ENCODE peak calls at places on chromosomes 13 and 19, in four cellular contexts. F is stimulated activated CD4-positive, alpha-beta T cell treated with anti-CD3 and anti-CD28 coated beads, Interleukin-15, amount 100 ng/mL, for 1 hour; R is neuronal stem cell; O is AG08396. B is an unnamed sample.
A peak's percentile ranks its signal among the peaks of the same experiment; 100 is the strongest.

GRCh38 chr13:23160241-23161175 is 20.3 kb upstream of the SGCG start:
- DNase-seq in F (no peak), R (peak; percentile 29), O (peak; percentile 31), B (peak; percentile 64)

GRCh38 chr19:5048727-5049553 is 80.0 kb downstream of the KDM4B start:
- DNase-seq in F (no peak), R (no peak), O (peak; percentile 84), B (no peak)

GRCh38 chr19:5951338-5951861 is 26.5 kb downstream of the RANBP3 start:
- DNase-seq in F (no peak), R (no peak), O (no peak), B (no peak)

GRCh38 chr19:15595069-15595468 is 19.9 kb upstream of the CYP4F8 start:
- DNase-seq in F (no peak), R (no peak), O (no peak), B (no peak)

GRCh38 chr19:48249502-48250014 is 6.2 kb downstream of the CARD8 start:
- DNase-seq in F (peak; percentile 36), R (no peak), O (no peak), B (no peak)

GRCh38 chr13:74839656-74840055 is 642.3 kb downstream of the TBC1D4 start:
- DNase-seq in F (no peak), R (no peak), O (no peak), B (no peak)

GRCh38 chr13:59449750-59450149 is 714.0 kb downstream of the DIAPH3 start:
- DNase-seq in F (no peak), R (no peak), O (no peak), B (no peak)

GRCh38 chr19:57363734-57364181 is 407 bp downstream of the TRAPPC2B start:
- DNase-seq in F (no peak), R (no peak), O (peak; percentile 22), B (no peak)

GRCh38 chr13:50075619-50076097 is 60.4 kb downstream of the KCNRG start:
- DNase-seq in F (no peak), R (no peak), O (no peak), B (no peak)

GRCh38 chr13:109872864-109873263 is 86.5 kb upstream of the IRS2 start:
- DNase-seq in F (no peak), R (no peak), O (no peak), B (no peak)

GRCh38 chr13:46339035-46339666 is 47.9 kb downstream of the RUBCNL start:
- DNase-seq in F (no peak), R (no peak), O (no peak), B (no peak)

GRCh38 chr13:109744512-109745051 is 41.8 kb downstream of the IRS2 start:
- DNase-seq in F (no peak), R (no peak), O (peak; percentile 59), B (no peak)

GRCh38 chr19:9878511-9879196 is 43.5 kb downstream of the PIN1 start:
- DNase-seq in F (no peak), R (no peak), O (no peak), B (no peak)

GRCh38 chr19:30085394-30085793 is 143.4 kb downstream of the URI1 start:
- DNase-seq in F (no peak), R (no peak), O (no peak), B (no peak)

GRCh38 chr13:80235131-80235530 is 105.8 kb downstream of the SPRY2 start:
- DNase-seq in F (no peak), R (no peak), O (no peak), B (peak; percentile 12)

GRCh38 chr19:15893498-15893897 is 4.4 kb downstream of the CYP4F2 start:
- DNase-seq in F (no peak), R (no peak), O (no peak), B (no peak)

GRCh38 chr13:89903115-89903514 is 1444.4 kb upstream of the MIR17HG start:
- DNase-seq in F (no peak), R (no peak), O (no peak), B (no peak)

GRCh38 chr19:39196860-39197562 is at the start of gene NCCRP1:
- DNase-seq in F (no peak), R (peak; percentile 62), O (no peak), B (peak; percentile 69)

GRCh38 chr13:45086484-45086883 is 33.8 kb upstream of the GTF2F2 start:
- DNase-seq in F (no peak), R (no peak), O (no peak), B (no peak)

GRCh38 chr13:50801087-50801931 is 42.2 kb downstream of the DLEU7 start:
- DNase-seq in F (peak; percentile 13), R (peak; percentile 76), O (peak; percentile 67), B (peak; percentile 68)

GRCh38 chr19:3983936-3984583 is 1.2 kb downstream of the EEF2 start:
- DNase-seq in F (no peak), R (no peak), O (peak; percentile 54), B (peak; percentile 10)

GRCh38 chr13:111281751-111282311 is 38.6 kb upstream of the TEX29 start:
- DNase-seq in F (no peak), R (no peak), O (peak; percentile 56), B (no peak)

GRCh38 chr19:49337267-49338022 is 2.2 kb downstream of the CD37 start:
- DNase-seq in F (no peak), R (no peak), O (no peak), B (no peak)

GRCh38 chr19:28971011-28971410 is 241.9 kb downstream of the UQCRFS1 start:
- DNase-seq in F (no peak), R (no peak), O (peak; percentile 25), B (no peak)

GRCh38 chr13:34107814-34108213 is 289.9 kb downstream of the RFC3 start:
- DNase-seq in F (no peak), R (no peak), O (no peak), B (no peak)

GRCh38 chr13:38514575-38514974 is 164.9 kb downstream of the UFM1 start:
- DNase-seq in F (no peak), R (no peak), O (no peak), B (no peak)

GRCh38 chr19:15631817-15632216 is 8.9 kb upstream of the CYP4F3 start:
- DNase-seq in F (no peak), R (no peak), O (peak; percentile 22), B (no peak)

GRCh38 chr19:17183858-17184271 is 31.3 kb upstream of the USE1 start:
- DNase-seq in F (no peak), R (no peak), O (no peak), B (no peak)

GRCh38 chr19:49361438-49362047 is 673 bp downstream of the TEAD2 start:
- DNase-seq in F (no peak), R (peak; percentile 70), O (peak; percentile 90), B (peak; percentile 83)

GRCh38 chr19:37991841-37992248 is 84.8 kb downstream of the SIPA1L3 start:
- DNase-seq in F (no peak), R (no peak), O (no peak), B (no peak)

GRCh38 chr19:31419871-31420430 is 70.7 kb upstream of the TSHZ3 start:
- DNase-seq in F (no peak), R (no peak), O (no peak), B (no peak)

GRCh38 chr13:96946709-96947311 is 47.5 kb downstream of the OXGR1 start:
- DNase-seq in F (no peak), R (no peak), O (no peak), B (no peak)

GRCh38 chr19:50819636-50820035 is 4.0 kb downstream of the KLK1 start:
- DNase-seq in F (no peak), R (no peak), O (no peak), B (no peak)

GRCh38 chr19:57465680-57466381 is 8.9 kb upstream of the VN1R1 start:
- DNase-seq in F (no peak), R (no peak), O (peak; percentile 45), B (no peak)

GRCh38 chr13:113091891-113092775 is 13.5 kb upstream of the F7 start:
- DNase-seq in F (no peak), R (no peak), O (no peak), B (no peak)

GRCh38 chr19:45467115-45467455 is 711 bp upstream of the FOSB start:
- DNase-seq in F (no peak), R (no peak), O (no peak), B (no peak)

GRCh38 chr19:38351865-38352395 is 16.3 kb downstream of the CATSPERG start:
- DNase-seq in F (no peak), R (no peak), O (no peak), B (no peak)